ENCODE peak calls at places on chromosome 5, in eight cellular contexts. M, Q, I, B, W, J, T and P are unnamed samples.
A peak's percentile ranks its signal among the peaks of the same experiment; 100 is the strongest.

GRCh38 chr5:172805736-172806255 is 28.3 kb upstream of the ERGIC1 start:
- DNase-seq in J (no peak), B (no peak), M (no peak), I (no peak), Q (no peak), T (no peak), W (no peak), P (no peak)

GRCh38 chr5:138508958-138509357 is 34.1 kb downstream of the ETF1 start:
- DNase-seq in B (peak; percentile 63), T (no peak), I (no peak), W (no peak), Q (no peak), J (no peak), M (no peak), P (no peak)

GRCh38 chr5:109328626-109329025 is 81.1 kb downstream of the PJA2 start:
- DNase-seq in M (no peak), J (no peak), I (no peak), B (peak; percentile 56), Q (no peak), W (no peak), T (no peak), P (no peak)

GRCh38 chr5:40681351-40682311 is 1.9 kb downstream of the PTGER4 start:
- DNase-seq in M (peak; percentile 89), W (peak; percentile 44), T (peak; percentile 35), Q (no peak), B (peak; percentile 63), J (peak; percentile 57), I (peak; percentile 69), P (no peak)

GRCh38 chr5:61991861-61992260 is 314.1 kb upstream of the KIF2A start:
- DNase-seq in J (no peak), M (no peak), B (peak; percentile 47), W (no peak), T (no peak), Q (no peak), I (no peak), P (no peak)

GRCh38 chr5:149667084-149667826 is 62.9 kb upstream of the PPARGC1B start:
- DNase-seq in W (no peak), M (peak; percentile 44), Q (peak; percentile 62), J (peak; percentile 45), T (peak; percentile 42), I (no peak), B (peak; percentile 27), P (no peak)

GRCh38 chr5:83991566-83992224 is 271.0 kb upstream of the HAPLN1 start:
- DNase-seq in W (no peak), T (peak; percentile 43), M (no peak), I (no peak), Q (no peak), J (no peak), B (no peak), P (no peak)

GRCh38 chr5:146716636-146717035 is 161.9 kb downstream of the PPP2R2B start:
- DNase-seq in J (no peak), T (no peak), W (no peak), B (no peak), M (no peak), I (no peak), Q (no peak), P (no peak)

GRCh38 chr5:64074533-64074932 is 91.1 kb upstream of the RNF180 start:
- DNase-seq in W (no peak), B (peak; percentile 54), I (no peak), M (peak; percentile 19), T (peak; percentile 34), Q (peak; percentile 21), J (peak; percentile 11), P (no peak)

GRCh38 chr5:55406292-55406691 is 98.5 kb downstream of the MTREX start:
- DNase-seq in M (no peak), I (no peak), T (no peak), W (no peak), B (no peak), Q (no peak), J (no peak), P (no peak)

GRCh38 chr5:8807636-8808035 is 738.2 kb downstream of the SEMA5A start:
- DNase-seq in M (no peak), B (peak; percentile 14), Q (no peak), J (no peak), W (no peak), T (peak; percentile 33), I (no peak), P (no peak)

GRCh38 chr5:135399838-135400542 is 959 bp upstream of the MACROH2A1 start:
- DNase-seq in B (peak; percentile 51), I (no peak), W (no peak), T (no peak), J (no peak), Q (no peak), M (peak; percentile 37), P (no peak)

GRCh38 chr5:58974601-58975000 is 391.7 kb downstream of the RAB3C start:
- DNase-seq in B (no peak), W (no peak), Q (no peak), M (no peak), I (no peak), J (no peak), T (no peak), P (no peak)

GRCh38 chr5:142938201-142938600 is 168.0 kb downstream of the ARHGAP26 start:
- DNase-seq in T (no peak), M (no peak), W (no peak), B (no peak), Q (no peak), I (no peak), J (no peak), P (no peak)

GRCh38 chr5:12413585-12413984 is 509.3 kb upstream of the CTNND2 start:
- DNase-seq in T (no peak), M (no peak), Q (no peak), I (no peak), J (no peak), B (no peak), W (no peak), P (no peak)

GRCh38 chr5:34450338-34450737 is 205.8 kb upstream of the RAI14 start:
- DNase-seq in Q (no peak), W (no peak), M (no peak), B (no peak), T (no peak), J (no peak), I (no peak), P (no peak)

GRCh38 chr5:60698316-60698715 is 1.6 kb downstream of the DEPDC1B start:
- DNase-seq in I (no peak), Q (no peak), B (peak; percentile 8), T (no peak), W (no peak), M (no peak), J (no peak), P (no peak)

GRCh38 chr5:179371123-179371515 is 25.9 kb upstream of the ADAMTS2 start:
- DNase-seq in T (no peak), B (no peak), W (no peak), Q (no peak), J (no peak), M (no peak), I (peak; percentile 28), P (no peak)

GRCh38 chr5:39422886-39423285 is 1.9 kb downstream of the DAB2 start:
- DNase-seq in I (no peak), Q (no peak), J (no peak), T (no peak), M (no peak), W (no peak), B (no peak), P (no peak)

GRCh38 chr5:4576161-4576748 is 563.9 kb upstream of the ADAMTS16 start:
- DNase-seq in M (peak; percentile 48), Q (no peak), T (peak; percentile 14), B (peak; percentile 13), J (no peak), I (no peak), W (no peak), P (no peak)

GRCh38 chr5:57209316-57210040 is 35.6 kb downstream of the GPBP1 start:
- DNase-seq in I (no peak), T (no peak), J (no peak), Q (no peak), W (no peak), M (no peak), B (peak; percentile 34), P (no peak)

GRCh38 chr5:132102101-132102701 is 28.6 kb downstream of the CSF2 start:
- DNase-seq in W (no peak), B (no peak), T (no peak), Q (no peak), J (no peak), M (no peak), I (no peak), P (no peak)

GRCh38 chr5:33968133-33969005 is 16.1 kb downstream of the SLC45A2 start:
- DNase-seq in T (no peak), W (no peak), J (no peak), I (no peak), M (no peak), B (no peak), Q (no peak), P (no peak)

GRCh38 chr5:94621763-94622162 is 3.3 kb downstream of the SLF1 start:
- DNase-seq in J (no peak), M (no peak), Q (no peak), B (no peak), I (no peak), W (no peak), T (no peak), P (no peak)
- H3K27ac ChIP-seq in J (no peak overlapping the region), M (no peak overlapping the region), Q (no peak overlapping the region), B (no peak overlapping the region), I (no peak overlapping the region), W (no peak overlapping the region), T (no peak overlapping the region), P (no peak overlapping the region)

GRCh38 chr5:68251386-68251785 is 35.8 kb downstream of the PIK3R1 start:
- DNase-seq in Q (no peak), W (no peak), T (no peak), I (peak; percentile 78), B (no peak), J (peak; percentile 60), M (peak; percentile 75), P (no peak)
- H3K27ac ChIP-seq in Q (no peak overlapping the region), W (no peak overlapping the region), T (no peak overlapping the region), I (peak overlapping the region; percentile 67), B (peak overlapping the region; percentile 53), J (peak overlapping the region; percentile 70), M (peak overlapping the region; percentile 81), P (peak overlapping the region; percentile 56)

DNA sequence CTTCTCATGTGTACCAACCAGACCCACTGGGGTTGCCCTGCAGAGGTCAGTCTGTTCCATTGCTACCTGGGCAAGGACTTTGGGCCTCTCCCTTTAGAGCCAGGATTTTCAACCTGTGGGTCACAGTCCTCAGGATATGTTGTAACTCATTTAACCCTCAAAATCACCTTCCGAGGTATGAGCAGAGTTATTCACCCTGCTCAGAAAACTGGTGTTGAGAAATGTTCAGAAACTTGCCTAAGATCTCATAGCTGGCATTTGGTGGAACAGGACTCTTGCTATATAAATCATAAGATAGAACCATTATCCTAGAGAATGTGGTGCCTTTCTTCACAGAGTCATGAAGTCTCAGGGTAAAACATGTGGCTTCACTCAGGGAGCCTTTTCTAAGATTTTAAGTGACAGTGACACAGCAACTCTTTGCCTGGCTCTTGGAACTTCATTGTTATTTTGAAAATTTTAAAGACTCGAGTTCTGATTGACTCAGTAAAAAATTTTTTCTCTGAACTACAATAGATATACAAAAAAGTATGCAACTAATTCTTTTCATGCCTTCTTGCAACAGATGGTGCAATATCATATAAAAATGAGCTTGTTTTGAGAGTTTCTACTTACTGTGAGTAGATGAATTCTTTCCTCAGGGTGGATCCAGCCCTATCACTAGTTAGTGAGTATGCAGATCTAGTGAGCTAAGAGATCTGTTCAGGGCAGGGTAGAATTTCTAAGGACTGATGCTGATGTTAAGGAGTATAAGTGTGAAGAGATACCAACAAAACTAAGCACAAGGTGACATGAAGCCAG is 29.5 kb downstream of the CAST start:
- DNase-seq in Q (no peak), I (no peak), M (no peak), J (no peak), W (no peak), T (no peak), B (peak; percentile 75), P (no peak)
- H3K27ac ChIP-seq in Q (peak overlapping the region; percentile 10), I (no peak overlapping the region), M (no peak overlapping the region), J (no peak overlapping the region), W (no peak overlapping the region), T (peak overlapping the region; percentile 35), B (peak overlapping the region; percentile 89), P (no peak overlapping the region)

GRCh38 chr5:169781452-169782345 is 144.6 kb downstream of the DOCK2 start:
- DNase-seq in J (no peak), M (peak; percentile 24), W (no peak), Q (no peak), B (no peak), T (no peak), I (no peak), P (no peak)
- H3K27ac ChIP-seq in J (no peak overlapping the region), M (peak overlapping the region; percentile 3), W (no peak overlapping the region), Q (no peak overlapping the region), B (no peak overlapping the region), T (no peak overlapping the region), I (no peak overlapping the region), P (no peak overlapping the region)